ENCODE peak calls at places on chromosomes 2 and 18, in ten cellular contexts. U, O, D, R, P, N, C, B, L and J are unnamed samples.

GRCh38 chr2:18067980-18068379 is 189.5 kb downstream of the KCNS3 start:
- DNase-seq in R (no peak), O (no peak), U (no peak), B (no peak), N (no peak), C (no peak), L (peak), D (no peak), P (no peak), J (no peak)

GRCh38 chr2:20623241-20623640 is 27.7 kb downstream of the HS1BP3 start:
- DNase-seq in B (no peak), U (no peak), N (no peak), D (no peak), C (no peak), O (no peak), L (no peak), R (no peak), P (peak), J (no peak)

GRCh38 chr2:20617081-20617575 is 33.8 kb downstream of the HS1BP3 start:
- DNase-seq in L (peak), D (no peak), O (no peak), U (no peak), R (no peak), N (no peak), C (no peak), B (no peak), P (peak), J (no peak)

GRCh38 chr2:2007551-2008501 is 263.5 kb upstream of the PXDN start:
- DNase-seq in O (no peak), P (no peak), B (no peak), N (no peak), C (no peak), D (no peak), R (no peak), L (no peak), U (no peak), J (no peak)

GRCh38 chr2:173961346-173961705 is 3.8 kb downstream of the SP3 start:
- DNase-seq in B (no peak), P (no peak), U (no peak), L (no peak), R (no peak), C (no peak), D (no peak), O (peak), N (no peak), J (no peak)

GRCh38 chr2:105287692-105288091 is 41.8 kb downstream of the TGFBRAP1 start:
- DNase-seq in L (no peak), C (peak), B (no peak), D (no peak), R (peak), O (peak), P (no peak), N (peak), U (no peak), J (no peak)

GRCh38 chr2:71853858-71854257 is 293.8 kb downstream of the CYP26B1 start:
- DNase-seq in D (no peak), P (no peak), R (no peak), C (no peak), B (no peak), U (no peak), O (no peak), N (no peak), L (no peak), J (no peak)

GRCh38 chr2:230668184-230668938 is 44.3 kb upstream of the CAB39 start:
- DNase-seq in R (peak), N (peak), B (no peak), C (peak), D (no peak), P (peak), O (no peak), U (no peak), L (peak), J (no peak)

DNA sequence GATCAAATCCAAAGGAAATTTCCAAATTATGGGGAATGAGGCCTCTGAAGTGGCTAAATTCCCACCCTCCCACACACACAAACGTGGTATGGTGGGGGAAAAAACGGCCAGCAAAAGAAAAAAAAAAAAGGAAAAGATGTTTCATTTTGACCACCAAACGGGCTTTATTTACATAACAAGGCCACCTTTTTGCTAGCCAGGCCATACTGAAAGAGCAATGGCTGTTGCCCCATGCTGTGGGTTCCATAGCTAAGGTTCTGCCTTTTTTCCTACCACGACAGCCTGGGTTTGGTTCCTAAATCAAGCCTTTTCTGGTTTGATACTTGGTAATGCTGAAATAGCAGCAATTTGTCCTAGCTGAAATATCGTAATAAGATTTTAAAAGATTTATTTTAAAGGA is 14.0 kb upstream of the IL1B start:
- DNase-seq in N (no peak), B (no peak), O (no peak), R (no peak), C (no peak), U (no peak), P (no peak), D (no peak), L (no peak), J (no peak)
- TF ChIP-seq CTCF in N (no peak), B (no peak), O (no peak), R (no peak), C (no peak), U (no peak), P (no peak), D (no peak), L (no peak), J (no peak)

GRCh38 chr18:65852273-65852672 is 101.5 kb downstream of the CDH7 start:
- DNase-seq in L (no peak), R (no peak), N (no peak), U (no peak), C (no peak), D (no peak), O (no peak), B (no peak), P (no peak), J (no peak)
- TF ChIP-seq CTCF in L (no peak), R (no peak), N (no peak), U (no peak), C (no peak), D (no peak), O (no peak), B (no peak), P (no peak), J (no peak)

GRCh38 chr18:66495844-66496243 is 108.0 kb downstream of the CDH19 start:
- DNase-seq in O (no peak), D (no peak), L (peak), N (peak), U (no peak), R (peak), B (no peak), C (peak), P (peak), J (no peak)
- TF ChIP-seq CTCF in O (peak), D (no peak), L (no peak), N (peak), U (no peak), R (peak), B (no peak), C (peak), P (peak), J (no peak)

GRCh38 chr2:189347540-189347939 is 93.7 kb upstream of the WDR75 start:
- DNase-seq in P (no peak), R (peak), L (no peak), O (peak), C (peak), U (peak), D (peak), B (no peak), N (peak), J (peak)
- TF ChIP-seq CTCF in P (peak), R (peak), L (no peak), O (peak), C (no peak), U (peak), D (peak), B (peak), N (peak), J (peak)

GRCh38 chr18:76451475-76452331 is 43.3 kb downstream of the ZNF516 start:
- DNase-seq in C (no peak), O (no peak), P (no peak), D (no peak), N (no peak), R (no peak), B (no peak), U (no peak), L (no peak), J (no peak)
- TF ChIP-seq CTCF in C (no peak), O (peak), P (no peak), D (no peak), N (no peak), R (no peak), B (no peak), U (no peak), L (no peak), J (no peak)

GRCh38 chr18:47180765-47181164 is 4.6 kb upstream of the IER3IP1 start:
- DNase-seq in B (no peak), N (no peak), R (no peak), C (no peak), U (no peak), L (no peak), P (no peak), D (no peak), O (no peak), J (no peak)

GRCh38 chr18:47172476-47172875 is 3.7 kb downstream of the IER3IP1 start:
- DNase-seq in L (no peak), P (no peak), B (no peak), N (no peak), U (no peak), D (no peak), R (no peak), O (no peak), C (no peak), J (no peak)

GRCh38 chr18:47175283-47175894 is 775 bp downstream of the IER3IP1 start:
- DNase-seq in P (no peak), B (no peak), N (no peak), D (no peak), L (no peak), R (no peak), U (no peak), C (no peak), O (no peak), J (no peak)

GRCh38 chr18:47174545-47175116 is 1.5 kb downstream of the IER3IP1 start:
- DNase-seq in O (no peak), C (peak), R (no peak), L (no peak), N (peak), U (no peak), B (no peak), D (no peak), P (no peak), J (no peak)

GRCh38 chr18:47175895-47176575 is at the start of gene IER3IP1:
- DNase-seq in N (peak), P (peak), D (peak), R (peak), U (peak), L (peak), C (peak), B (peak), O (peak), J (peak)
- TF ChIP-seq CTCF in N (no peak), P (peak), D (peak), R (no peak), U (no peak), L (no peak), C (no peak), B (no peak), O (no peak), J (peak)